ENCODE peak calls at places on chromosomes 7 and 10, in ten cellular contexts. A, X, S, G, W, L, Z, C, M and I are unnamed samples.

GRCh38 chr10:80444646-80445319 is 9.3 kb upstream of the TSPAN14 start:
- DNase-seq in A (peak), X (peak), S (peak), G (peak), W (peak), L (peak), Z (peak), C (peak), M (peak), I (peak)

GRCh38 chr7:158377800-158378623 is 209.6 kb downstream of the PTPRN2 start:
- DNase-seq in A (no peak), X (no peak), S (no peak), G (peak), W (no peak), L (no peak), Z (no peak), C (no peak), M (no peak), I (peak)

GRCh38 chr10:121240011-121240410 is 358.2 kb downstream of the FGFR2 start:
- DNase-seq in A (no peak), X (peak), S (no peak), G (peak), W (no peak), L (no peak), Z (no peak), C (no peak), M (no peak), I (no peak)

GRCh38 chr10:121079226-121079625 is 228.1 kb downstream of the WDR11 start:
- DNase-seq in A (no peak), X (no peak), S (no peak), G (no peak), W (no peak), L (no peak), Z (no peak), C (no peak), M (no peak), I (no peak)

GRCh38 chr10:69319911-69320316 is 41.6 kb downstream of the HK1 start:
- DNase-seq in A (no peak), X (no peak), S (no peak), G (no peak), W (no peak), L (no peak), Z (no peak), C (no peak), M (no peak), I (no peak)

GRCh38 chr7:25350074-25350473 is 121.8 kb upstream of the NPVF start:
- DNase-seq in A (no peak), X (no peak), S (no peak), G (no peak), W (no peak), L (no peak), Z (no peak), C (no peak), M (no peak), I (no peak)

GRCh38 chr7:150860291-150860977 is 8.1 kb downstream of the AOC1 start:
- DNase-seq in A (no peak), X (peak), S (no peak), G (no peak), W (no peak), L (no peak), Z (no peak), C (no peak), M (no peak), I (no peak)

GRCh38 chr10:123904834-123905409 is 13.3 kb upstream of the CPXM2 start:
- DNase-seq in A (no peak), X (no peak), S (no peak), G (no peak), W (no peak), L (no peak), Z (no peak), C (peak), M (no peak), I (no peak)

GRCh38 chr7:22726345-22726848 is 603 bp upstream of the IL6 start:
- DNase-seq in A (peak), X (peak), S (no peak), G (peak), W (peak), L (peak), Z (peak), C (peak), M (peak), I (peak)

GRCh38 chr7:128176696-128177095 is 64.4 kb upstream of the LEP start:
- DNase-seq in A (no peak), X (no peak), S (no peak), G (peak), W (no peak), L (no peak), Z (no peak), C (no peak), M (no peak), I (no peak)

GRCh38 chr10:47336387-47337134 is 11.6 kb upstream of the RBP3 start:
- DNase-seq in A (no peak), X (no peak), S (no peak), G (peak), W (no peak), L (no peak), Z (peak), C (no peak), M (no peak), I (no peak)

GRCh38 chr10:1151071-1152033 is 95.2 kb downstream of the WDR37 start:
- DNase-seq in A (no peak), X (no peak), S (no peak), G (peak), W (no peak), L (no peak), Z (no peak), C (no peak), M (no peak), I (no peak)

GRCh38 chr7:124688991-124689390 is 76.6 kb downstream of the GPR37 start:
- DNase-seq in A (no peak), X (no peak), S (no peak), G (peak), W (no peak), L (no peak), Z (peak), C (no peak), M (no peak), I (no peak)

GRCh38 chr10:125514206-125515162 is 168.5 kb downstream of the TEX36 start:
- DNase-seq in A (no peak), X (no peak), S (no peak), G (no peak), W (no peak), L (no peak), Z (peak), C (no peak), M (no peak), I (peak)

GRCh38 chr10:30784521-30784895 is 155.0 kb upstream of the LYZL2 start:
- DNase-seq in A (no peak), X (no peak), S (no peak), G (no peak), W (no peak), L (no peak), Z (no peak), C (peak), M (no peak), I (no peak)